ENCODE peak calls at places on chromosomes 12 and 14, in nine cellular contexts. J, S, W, U, M, P, R, L and B are unnamed samples. For H3K27me3, the result is how much of the 10 kb centered on the place peaks cover.

GRCh38 chr14:71474291-71474690 is 457.9 kb upstream of the RGS6 start:
- DNase-seq in J (no peak), S (no peak), W (peak), U (no peak), M (no peak), P (no peak), R (no peak), L (no peak), B (no peak)

GRCh38 chr14:104804481-104805325 is 3.8 kb downstream of the ZBTB42 start:
- DNase-seq in J (no peak), S (no peak), W (peak), U (no peak), M (no peak), P (no peak), R (no peak), L (no peak), B (no peak)

GRCh38 chr14:89284368-89285058 is 132.5 kb downstream of the FOXN3 start:
- DNase-seq in J (no peak), S (peak), W (no peak), U (no peak), M (no peak), P (no peak), R (no peak), L (no peak), B (no peak)

GRCh38 chr14:45262637-45263036 is 9.6 kb upstream of the MIS18BP1 start:
- DNase-seq in J (no peak), S (peak), W (no peak), U (no peak), M (no peak), P (no peak), R (no peak), L (no peak), B (no peak)

GRCh38 chr14:90785474-90785873 is 30.8 kb downstream of the TTC7B start:
- DNase-seq in J (peak), S (peak), W (no peak), U (peak), M (peak), P (peak), R (no peak), L (no peak), B (no peak)

GRCh38 chr12:132776816-132777568 is 15.4 kb upstream of the ANKLE2 start:
- DNase-seq in J (no peak), S (peak), W (no peak), U (no peak), M (peak), P (no peak), R (no peak), L (no peak), B (no peak)

GRCh38 chr14:100557658-100558057 is 29.6 kb downstream of the BEGAIN start:
- DNase-seq in J (peak), S (peak), W (no peak), U (peak), M (no peak), P (no peak), R (no peak), L (no peak), B (no peak)

GRCh38 chr14:97788364-97788763 is 991.2 kb downstream of the VRK1 start:
- DNase-seq in J (no peak), S (no peak), W (no peak), U (no peak), M (no peak), P (no peak), R (no peak), L (no peak), B (no peak)

GRCh38 chr12:57154076-57154475 is 6.7 kb upstream of the LRP1-AS start:
- DNase-seq in J (no peak), S (no peak), W (peak), U (no peak), M (no peak), P (no peak), R (no peak), L (no peak), B (no peak)

GRCh38 chr12:47717443-47718193 is 7.7 kb downstream of the ENDOU start:
- DNase-seq in J (peak), S (peak), W (peak), U (peak), M (peak), P (no peak), R (peak), L (no peak), B (peak)

GRCh38 chr12:11729439-11730150 is 80.1 kb downstream of the ETV6 start:
- DNase-seq in J (no peak), S (no peak), W (no peak), U (no peak), M (no peak), P (no peak), R (no peak), L (no peak), B (no peak)

GRCh38 chr12:122523280-122523679 is 3.5 kb downstream of the RSRC2 start:
- DNase-seq in J (peak), S (peak), W (no peak), U (no peak), M (no peak), P (no peak), R (no peak), L (no peak), B (no peak)

GRCh38 chr12:112900298-112901145 is 6.2 kb upstream of the OAS1 start:
- DNase-seq in J (peak), S (peak), W (peak), U (peak), M (no peak), P (peak), R (peak), L (no peak), B (peak)

GRCh38 chr12:19082365-19082911 is 47.1 kb upstream of the PLEKHA5 start:
- DNase-seq in J (no peak), S (no peak), W (no peak), U (no peak), M (no peak), P (no peak), R (no peak), L (no peak), B (no peak)

GRCh38 chr12:106304001-106304421 is 1.5 kb downstream of the TCP11L2 start:
- DNase-seq in J (no peak), S (no peak), W (no peak), U (no peak), M (no peak), P (no peak), R (peak), L (no peak), B (no peak)

GRCh38 chr12:38911611-38912010 is 6.2 kb upstream of the CPNE8 start:
- DNase-seq in J (no peak), S (no peak), W (no peak), U (no peak), M (no peak), P (no peak), R (no peak), L (no peak), B (no peak)
- H3K27me3 ChIP-seq in J (under half), S (under half), W (under half), U (under half), M (under half), P (under half), R (under half), L (under half), B (under half)

DNA sequence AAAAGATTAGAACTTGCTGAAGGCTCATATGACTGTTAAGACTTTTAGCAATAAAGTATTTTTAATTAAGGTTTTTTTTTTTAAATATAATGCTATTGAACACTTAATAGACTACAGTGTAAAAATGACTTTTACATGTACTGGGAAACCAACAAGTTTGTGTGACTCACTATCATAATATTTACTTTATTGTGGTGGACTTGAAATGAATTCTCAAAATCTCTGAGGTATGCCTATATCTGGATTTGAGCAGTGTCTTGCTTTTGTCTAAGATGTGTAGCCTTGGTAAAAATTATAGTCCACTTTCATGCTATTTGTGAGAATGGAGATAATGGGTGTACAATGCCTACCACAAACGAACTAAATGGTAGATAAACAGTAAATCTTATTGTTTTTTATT is 33.9 kb upstream of the NAV3 start:
- DNase-seq in J (no peak), S (peak), W (no peak), U (no peak), M (no peak), P (no peak), R (no peak), L (no peak), B (no peak)
- H3K4me3 ChIP-seq in J (no peak), S (no peak), W (no peak), U (no peak), M (no peak), P (no peak), R (no peak), L (no peak), B (no peak)

GRCh38 chr12:94171595-94171930 is 23.2 kb downstream of the PLXNC1 start:
- DNase-seq in J (peak), S (peak), W (no peak), U (no peak), M (no peak), P (no peak), R (no peak), L (no peak), B (no peak)

GRCh38 chr12:94173660-94174265 is 25.4 kb downstream of the PLXNC1 start:
- DNase-seq in J (no peak), S (no peak), W (no peak), U (peak), M (no peak), P (no peak), R (no peak), L (no peak), B (no peak)

GRCh38 chr12:94174576-94174975 is 26.2 kb downstream of the PLXNC1 start:
- DNase-seq in J (no peak), S (no peak), W (no peak), U (peak), M (no peak), P (no peak), R (no peak), L (no peak), B (no peak)

GRCh38 chr12:94172031-94172430 is 23.7 kb downstream of the PLXNC1 start:
- DNase-seq in J (peak), S (peak), W (no peak), U (peak), M (no peak), P (no peak), R (peak), L (no peak), B (no peak)

DNA sequence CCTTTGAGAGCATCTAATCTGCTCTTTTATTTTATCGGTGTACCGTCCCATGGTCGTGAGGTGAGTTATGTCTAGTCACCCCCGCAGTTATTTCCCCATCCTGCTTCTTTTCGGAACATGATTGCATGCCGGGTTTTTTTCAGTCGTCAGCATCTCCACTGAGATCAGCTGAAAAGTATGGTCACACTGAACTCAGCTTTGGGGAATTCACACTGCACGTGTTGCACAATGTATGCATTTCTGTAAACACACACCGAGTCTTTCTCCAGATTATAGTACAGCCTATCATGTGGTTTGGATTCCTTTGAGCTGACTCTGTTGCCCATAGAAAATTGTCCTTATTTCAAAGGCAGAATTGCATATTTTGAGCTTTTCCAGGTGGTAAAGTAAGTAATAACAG is 24.6 kb downstream of the PLXNC1 start:
- DNase-seq in J (no peak), S (peak), W (no peak), U (peak), M (no peak), P (no peak), R (no peak), L (peak), B (no peak)
- H3K27me3 ChIP-seq in J (under half), S (under half), W (under half), U (under half), M (under half), P (under half), R (half or more), L (under half), B (under half)

GRCh38 chr14:78501901-78502300 is 331.7 kb downstream of the NRXN3 start:
- DNase-seq in J (no peak), S (no peak), W (no peak), U (no peak), M (no peak), P (no peak), R (no peak), L (no peak), B (no peak)
- H3K4me3 ChIP-seq in J (no peak), S (no peak), W (no peak), U (no peak), M (no peak), P (no peak), R (no peak), L (no peak), B (no peak)

GRCh38 chr14:99238234-99238633 is 33.8 kb downstream of the BCL11B start:
- DNase-seq in J (no peak), S (no peak), W (no peak), U (no peak), M (no peak), P (no peak), R (no peak), L (no peak), B (no peak)
- H3K27me3 ChIP-seq in J (under half), S (under half), W (under half), U (under half), M (under half), P (under half), R (under half), L (under half), B (under half)

DNA sequence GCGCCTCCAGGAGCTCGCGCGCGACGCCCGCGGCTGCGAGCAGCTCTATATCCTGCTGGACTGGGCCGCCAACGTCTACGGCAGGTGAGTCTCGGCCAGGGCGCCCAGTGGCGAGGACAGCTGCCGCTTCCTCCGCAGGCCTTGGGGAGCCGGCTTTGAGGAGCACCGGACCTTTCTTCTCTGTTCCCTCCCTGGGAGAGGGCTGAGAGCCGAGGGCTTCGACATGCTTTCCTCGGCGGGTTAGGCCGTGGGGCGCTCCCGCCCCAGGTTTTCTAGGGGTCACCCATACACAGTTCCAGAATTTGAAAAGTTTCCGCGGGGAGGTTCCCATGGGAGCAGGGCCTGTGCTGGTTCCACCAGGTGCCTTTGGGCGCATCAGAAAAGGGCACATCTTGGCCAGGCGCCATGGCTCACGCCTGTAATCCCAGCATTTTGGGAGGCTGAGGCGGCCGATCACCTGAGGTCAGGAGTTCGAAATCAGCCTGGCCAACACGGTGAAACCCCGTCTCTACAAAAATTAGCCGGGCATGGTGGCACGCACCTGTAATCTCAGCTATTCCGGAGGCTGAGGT is 8.2 kb downstream of the EXOC3L4 start:
- DNase-seq in J (no peak), S (no peak), W (no peak), U (no peak), M (no peak), P (no peak), R (no peak), L (no peak), B (no peak)
- H3K4me3 ChIP-seq in J (no peak), S (no peak), W (no peak), U (no peak), M (no peak), P (no peak), R (no peak), L (no peak), B (no peak)

GRCh38 chr12:49543221-49543913 is 4.5 kb downstream of the KCNH3 start:
- DNase-seq in J (no peak), S (no peak), W (peak), U (no peak), M (no peak), P (no peak), R (no peak), L (no peak), B (no peak)
- H3K27me3 ChIP-seq in J (under half), S (under half), W (under half), U (half or more), M (under half), P (under half), R (half or more), L (under half), B (under half)